ENCODE peak calls at places on chromosome 7, in four cellular contexts. Z is KBM-7; U is fibroblast of mammary gland; S is stimulated activated naive CD4-positive, alpha-beta T cell. J is an unnamed sample.

GRCh38 chr7:45888185-45888992 is at the start of gene IGFBP1:
- DNase-seq in Z (no peak), U (no peak), S (no peak), J (peak)

GRCh38 chr7:94620703-94621118 is 35.2 kb downstream of the SGCE start:
- DNase-seq in Z (no peak), U (peak), S (no peak), J (peak)

GRCh38 chr7:55546826-55547225 is 25.5 kb downstream of the VOPP1 start:
- DNase-seq in Z (no peak), U (peak), S (no peak), J (peak)

GRCh38 chr7:133585003-133585668 is 332.3 kb downstream of the EXOC4 start:
- DNase-seq in Z (no peak), U (no peak), S (no peak), J (no peak)

GRCh38 chr7:29793507-29793906 is 12.8 kb upstream of the WIPF3 start:
- DNase-seq in Z (no peak), U (no peak), S (no peak), J (no peak)

GRCh38 chr7:43666938-43667337 is 62.4 kb downstream of the COA1 start:
- DNase-seq in Z (no peak), U (peak), S (no peak), J (peak)

GRCh38 chr7:16200591-16200990 is 220.7 kb downstream of the CRPPA start:
- DNase-seq in Z (no peak), U (no peak), S (no peak), J (no peak)

GRCh38 chr7:1964913-1965578 is 267.7 kb downstream of the MAD1L1 start:
- DNase-seq in Z (no peak), U (no peak), S (no peak), J (no peak)

GRCh38 chr7:39421661-39422060 is 144.5 kb upstream of the YAE1 start:
- DNase-seq in Z (no peak), U (no peak), S (no peak), J (no peak)

GRCh38 chr7:130444230-130444629 is 3.4 kb upstream of the CEP41 start:
- DNase-seq in Z (no peak), U (peak), S (no peak), J (peak)

GRCh38 chr7:148142660-148143248 is 447.8 kb upstream of the C7orf33 start:
- DNase-seq in Z (peak), U (peak), S (no peak), J (peak)

GRCh38 chr7:151078233-151079040 is 2.2 kb downstream of the FASTK start:
- DNase-seq in Z (no peak), U (peak), S (no peak), J (no peak)

GRCh38 chr7:151008511-151009323 is 15.6 kb downstream of the ATG9B start:
- DNase-seq in Z (no peak), U (peak), S (peak), J (peak)

GRCh38 chr7:77442631-77443420 is 26.7 kb upstream of the GSAP start:
- DNase-seq in Z (no peak), U (peak), S (no peak), J (peak)

GRCh38 chr7:107041097-107041496 is 3.4 kb upstream of the PRKAR2B start:
- DNase-seq in Z (no peak), U (no peak), S (no peak), J (no peak)

GRCh38 chr7:86939197-86939814 is 120.1 kb downstream of the ELAPOR2 start:
- DNase-seq in Z (peak), U (peak), S (no peak), J (peak)

GRCh38 chr7:13979671-13980438 is 9.6 kb downstream of the ETV1 start:
- DNase-seq in Z (no peak), U (peak), S (no peak), J (peak)

GRCh38 chr7:74101061-74101681 is 17.6 kb downstream of the LIMK1 start:
- DNase-seq in Z (no peak), U (peak), S (no peak), J (no peak)

GRCh38 chr7:7181519-7182155 is 707 bp upstream of the C1GALT1 start:
- DNase-seq in Z (peak), U (peak), S (peak), J (peak)

GRCh38 chr7:98221611-98222532 is 10.6 kb downstream of the BHLHA15 start:
- DNase-seq in Z (no peak), U (no peak), S (no peak), J (no peak)

GRCh38 chr7:130435455-130435854 is 5.4 kb downstream of the CEP41 start:
- DNase-seq in Z (no peak), U (no peak), S (no peak), J (no peak)

GRCh38 chr7:96484091-96484490 is 162.2 kb upstream of the SLC25A13 start:
- DNase-seq in Z (no peak), U (no peak), S (no peak), J (no peak)

GRCh38 chr7:118627467-118627866 is 403.0 kb downstream of the ANKRD7 start:
- DNase-seq in Z (no peak), U (no peak), S (no peak), J (no peak)

GRCh38 chr7:2903686-2904162 is 59.6 kb upstream of the GNA12 start:
- DNase-seq in Z (no peak), U (no peak), S (no peak), J (peak)

GRCh38 chr7:45000096-45001032 is at the start of gene CCM2:
- DNase-seq in Z (no peak), U (peak), S (no peak), J (peak)

GRCh38 chr7:79968894-79969293 is 165.7 kb upstream of the GNAI1 start:
- DNase-seq in Z (no peak), U (no peak), S (no peak), J (no peak)

GRCh38 chr7:129376076-129376777 is 58.0 kb upstream of the STRIP2 start:
- DNase-seq in Z (peak), U (peak), S (no peak), J (peak)

GRCh38 chr7:101563198-101563901 is 65.7 kb downstream of the MYL10 start:
- DNase-seq in Z (no peak), U (no peak), S (no peak), J (no peak)

GRCh38 chr7:28773423-28774129 is 184.6 kb downstream of the TRIL start:
- DNase-seq in Z (no peak), U (no peak), S (no peak), J (no peak)

GRCh38 chr7:101166909-101167644 is 1.7 kb upstream of the VGF start:
- DNase-seq in Z (no peak), U (peak), S (no peak), J (no peak)

GRCh38 chr7:502296-502695 is 17.4 kb downstream of the PDGFA start:
- DNase-seq in Z (no peak), U (no peak), S (no peak), J (no peak)

GRCh38 chr7:136868496-136869005 is at the start of gene CHRM2:
- DNase-seq in Z (peak), U (peak), S (no peak), J (peak)

GRCh38 chr7:101470668-101471067 is 108.0 kb downstream of the COL26A1 start:
- DNase-seq in Z (no peak), U (no peak), S (no peak), J (no peak)

GRCh38 chr7:7257899-7258692 is 75.8 kb downstream of the C1GALT1 start:
- DNase-seq in Z (peak), U (no peak), S (no peak), J (no peak)

J was measured in fibroblast of pulmonary artery.